ENCODE peak calls at places on chromosomes 16 and 17, in eight cellular contexts. J, B, F, V, Z, S, U and E are unnamed samples.

GRCh38 chr16:75401697-75402096 is 31.6 kb downstream of the CFDP1 start:
- DNase-seq in J (no peak), B (no peak), F (no peak), V (no peak), Z (no peak), S (no peak), U (no peak), E (no peak)

GRCh38 chr17:67520916-67521772 is 144.1 kb downstream of the PITPNC1 start:
- DNase-seq in J (no peak), B (no peak), F (peak), V (peak), Z (no peak), S (peak), U (peak), E (no peak)

GRCh38 chr17:73189417-73190099 is 3.3 kb upstream of the COG1 start:
- DNase-seq in J (no peak), B (no peak), F (no peak), V (peak), Z (no peak), S (peak), U (peak), E (peak)

GRCh38 chr17:59652119-59652518 is 32.4 kb downstream of the CLTC start:
- DNase-seq in J (no peak), B (no peak), F (peak), V (peak), Z (no peak), S (no peak), U (no peak), E (no peak)

GRCh38 chr16:29824589-29825144 is 4.4 kb downstream of the MVP start:
- DNase-seq in J (no peak), B (no peak), F (no peak), V (peak), Z (no peak), S (no peak), U (no peak), E (peak)

GRCh38 chr16:86517652-86518258 is 7.4 kb downstream of the FOXF1 start:
- DNase-seq in J (peak), B (peak), F (peak), V (peak), Z (no peak), S (peak), U (no peak), E (no peak)

GRCh38 chr16:28923652-28924398 is 1.2 kb downstream of the RABEP2 start:
- DNase-seq in J (no peak), B (no peak), F (no peak), V (no peak), Z (no peak), S (no peak), U (no peak), E (peak)

GRCh38 chr17:311119-311848 is 41.3 kb downstream of the RPH3AL start:
- DNase-seq in J (peak), B (no peak), F (no peak), V (no peak), Z (no peak), S (no peak), U (no peak), E (no peak)

GRCh38 chr17:78774456-78774855 is 7.6 kb downstream of the CYTH1 start:
- DNase-seq in J (no peak), B (no peak), F (no peak), V (peak), Z (no peak), S (no peak), U (no peak), E (no peak)